ENCODE peak calls at places on chromosomes 4 and X, in four cellular contexts. G is HFFc6; V is CD8-positive, alpha-beta memory T cell; T is chondrocyte. F is an unnamed sample.

GRCh38 chr4:153560918-153561317 is 94.8 kb downstream of the TMEM131L start:
- DNase-seq in G (no peak), V (no peak), T (no peak), F (no peak)

GRCh38 chrX:38632516-38632915 is 71.2 kb downstream of the TSPAN7 start:
- DNase-seq in T (no peak), V (no peak), G (no peak), F (no peak)

GRCh38 chrX:119669424-119670037 is 23.4 kb downstream of the SEPTIN6 start:
- DNase-seq in G (no peak), T (no peak), V (no peak), F (no peak)

GRCh38 chr4:52982246-52982950 is 120.3 kb downstream of the RASL11B start:
- DNase-seq in G (peak), T (no peak), V (no peak), F (no peak)

GRCh38 chr4:125112536-125112935 is 202.2 kb upstream of the FAT4 start:
- DNase-seq in V (no peak), T (no peak), G (no peak), F (no peak)

GRCh38 chr4:161991811-161992210 is 172.0 kb downstream of the FSTL5 start:
- DNase-seq in T (no peak), G (no peak), V (no peak), F (no peak)

GRCh38 chrX:48493890-48494364 is 14.9 kb upstream of the PORCN start:
- DNase-seq in T (peak), V (no peak), G (peak), F (no peak)

GRCh38 chrX:49039598-49040375 is 3.4 kb downstream of the TFE3 start:
- DNase-seq in V (peak), G (peak), T (no peak), F (peak)

GRCh38 chrX:9188117-9188516 is 154.2 kb upstream of the FAM9B start:
- DNase-seq in G (no peak), V (no peak), T (no peak), F (no peak)

GRCh38 chrX:41895826-41896225 is 27.5 kb downstream of the CASK start:
- DNase-seq in T (no peak), G (no peak), V (no peak), F (no peak)

GRCh38 chr4:123299212-123299651 is 97.4 kb upstream of the SPRY1 start:
- DNase-seq in V (no peak), T (no peak), G (peak), F (no peak)

GRCh38 chr4:113740857-113741379 is 20.6 kb downstream of the CAMK2D start:
- DNase-seq in G (no peak), T (no peak), V (no peak), F (no peak)

GRCh38 chr4:113982181-113982580 is 2.7 kb upstream of the ARSJ start:
- DNase-seq in G (no peak), V (no peak), T (no peak), F (no peak)

GRCh38 chrX:47481160-47481559 is 1.9 kb downstream of the ZNF41 start:
- DNase-seq in T (no peak), G (no peak), V (no peak), F (no peak)

GRCh38 chrX:118528089-118528753 is 32.6 kb downstream of the DOCK11 start:
- DNase-seq in V (peak), G (no peak), T (no peak), F (peak)

GRCh38 chrX:40949071-40949470 is 136.2 kb upstream of the USP9X start:
- DNase-seq in T (no peak), G (no peak), V (no peak), F (no peak)

GRCh38 chrX:154529206-154529612 is 13.2 kb upstream of the FAM3A start:
- DNase-seq in T (no peak), G (peak), V (no peak), F (no peak)

GRCh38 chr4:2246384-2247127 is 4.6 kb upstream of the HAUS3 start:
- DNase-seq in T (peak), V (no peak), G (no peak), F (no peak)

GRCh38 chrX:105495376-105495775 is 274.9 kb upstream of the TEX13A start:
- DNase-seq in V (no peak), G (no peak), T (no peak), F (no peak)

GRCh38 chr4:81470456-81471327 is 1.0 kb downstream of the RASGEF1B start:
- DNase-seq in T (no peak), V (peak), G (no peak), F (peak)

GRCh38 chrX:54415534-54416350 is 24.5 kb upstream of the TSR2 start:
- DNase-seq in V (no peak), G (no peak), T (no peak), F (no peak)

GRCh38 chr4:76208005-76208765 is 5.4 kb downstream of the SCARB2 start:
- DNase-seq in G (peak), T (no peak), V (no peak), F (no peak)